ENCODE peak calls at places on chromosomes 12 and 14, in eight cellular contexts. D is astrocyte, A is GM12865, O is HCT116, H is lower leg skin, V is pancreas, I is GM06990, G is MM.1S. T is an unnamed sample.

GRCh38 chr14:61125314-61126082 is 144.5 kb downstream of the SLC38A6 start:
- DNase-seq in D (no peak), O (no peak), H (no peak), G (no peak), A (no peak), I (no peak), V (no peak), T (no peak)

GRCh38 chr14:99562848-99563748 is 40.9 kb downstream of the CCDC85C start:
- DNase-seq in H (no peak), G (no peak), V (peak), A (no peak), O (no peak), I (no peak), D (peak), T (peak)

GRCh38 chr12:131153016-131153415 is 199.3 kb downstream of the ADGRD1 start:
- DNase-seq in G (no peak), H (no peak), O (no peak), D (no peak), V (no peak), A (no peak), I (no peak), T (no peak)

GRCh38 chr14:80364274-80364673 is 153.0 kb upstream of the DIO2 start:
- DNase-seq in I (no peak), A (peak), H (no peak), O (no peak), D (peak), G (no peak), V (no peak), T (peak)

GRCh38 chr14:79093542-79093941 is 923.4 kb downstream of the NRXN3 start:
- DNase-seq in G (no peak), H (no peak), V (no peak), D (no peak), I (no peak), O (no peak), A (no peak), T (no peak)

GRCh38 chr12:63937381-63938168 is 93.1 kb downstream of the SRGAP1 start:
- DNase-seq in V (no peak), A (no peak), O (no peak), I (no peak), D (no peak), G (no peak), H (no peak), T (no peak)

GRCh38 chr12:75635606-75636444 is 124.4 kb upstream of the KRR1 start:
- DNase-seq in H (no peak), I (no peak), D (peak), V (no peak), O (peak), G (peak), A (peak), T (peak)

GRCh38 chr12:26848156-26848825 is 15.3 kb upstream of the ITPR2 start:
- DNase-seq in D (no peak), I (no peak), H (no peak), V (no peak), G (no peak), A (no peak), O (no peak), T (peak)

GRCh38 chr14:62283837-62284236 is 521.6 kb downstream of the SNAPC1 start:
- DNase-seq in H (no peak), D (no peak), G (no peak), A (no peak), I (no peak), O (no peak), V (no peak), T (no peak)

GRCh38 chr12:39807043-39807442 is 187.4 kb upstream of the ABCD2 start:
- DNase-seq in A (peak), I (no peak), G (no peak), D (no peak), V (no peak), O (peak), H (no peak), T (peak)

GRCh38 chr12:13205809-13206559 is 9.5 kb downstream of the EMP1 start:
- DNase-seq in A (no peak), V (no peak), I (no peak), O (peak), H (no peak), D (peak), G (no peak), T (peak)

GRCh38 chr12:60335765-60336164 is 739.9 kb downstream of the SLC16A7 start:
- DNase-seq in V (no peak), G (no peak), O (peak), D (peak), A (no peak), I (no peak), H (no peak), T (peak)

DNA sequence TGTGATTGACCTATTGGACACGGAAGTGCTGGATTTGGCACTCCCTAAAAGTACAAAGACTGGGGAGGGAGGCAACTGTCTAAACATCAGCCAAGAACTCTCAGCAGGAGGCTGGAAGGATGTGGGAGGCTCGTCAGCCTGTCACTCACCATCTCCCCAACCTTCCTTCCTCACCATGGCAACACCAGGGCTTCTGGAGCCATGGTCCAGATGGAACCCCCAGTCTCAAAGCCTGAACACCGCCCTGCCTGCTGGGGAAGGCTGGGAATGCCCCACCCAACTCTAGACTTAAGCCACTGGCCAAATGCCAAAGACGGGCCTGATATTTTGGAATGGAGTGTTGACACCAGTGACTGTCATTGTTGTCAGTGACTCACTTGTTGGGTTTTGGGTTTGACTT is 55.3 kb downstream of the GALNT16 start:
- DNase-seq in V (peak), I (no peak), H (peak), A (no peak), G (no peak), O (no peak), D (no peak), T (peak)
- H3K4me3 ChIP-seq in V (no peak), I (no peak), H (no peak), A (no peak), G (no peak), O (no peak), D (no peak), T (no peak)

GRCh38 chr14:36519431-36520321 is at the start of gene NKX2-1:
- DNase-seq in A (no peak), G (no peak), I (no peak), V (peak), D (no peak), O (no peak), H (no peak), T (no peak)

GRCh38 chr14:36522972-36523685 is 3.1 kb upstream of the NKX2-1 start:
- DNase-seq in O (no peak), I (no peak), G (no peak), D (no peak), A (no peak), H (no peak), V (no peak), T (no peak)

GRCh38 chr14:36522347-36522971 is 2.4 kb upstream of the NKX2-1 start:
- DNase-seq in H (no peak), D (no peak), A (no peak), I (no peak), G (no peak), V (peak), O (no peak), T (no peak)

GRCh38 chr14:36520601-36521525 is 831 bp upstream of the NKX2-1 start:
- DNase-seq in V (peak), I (no peak), D (no peak), A (no peak), H (no peak), O (peak), G (no peak), T (peak)

DNA sequence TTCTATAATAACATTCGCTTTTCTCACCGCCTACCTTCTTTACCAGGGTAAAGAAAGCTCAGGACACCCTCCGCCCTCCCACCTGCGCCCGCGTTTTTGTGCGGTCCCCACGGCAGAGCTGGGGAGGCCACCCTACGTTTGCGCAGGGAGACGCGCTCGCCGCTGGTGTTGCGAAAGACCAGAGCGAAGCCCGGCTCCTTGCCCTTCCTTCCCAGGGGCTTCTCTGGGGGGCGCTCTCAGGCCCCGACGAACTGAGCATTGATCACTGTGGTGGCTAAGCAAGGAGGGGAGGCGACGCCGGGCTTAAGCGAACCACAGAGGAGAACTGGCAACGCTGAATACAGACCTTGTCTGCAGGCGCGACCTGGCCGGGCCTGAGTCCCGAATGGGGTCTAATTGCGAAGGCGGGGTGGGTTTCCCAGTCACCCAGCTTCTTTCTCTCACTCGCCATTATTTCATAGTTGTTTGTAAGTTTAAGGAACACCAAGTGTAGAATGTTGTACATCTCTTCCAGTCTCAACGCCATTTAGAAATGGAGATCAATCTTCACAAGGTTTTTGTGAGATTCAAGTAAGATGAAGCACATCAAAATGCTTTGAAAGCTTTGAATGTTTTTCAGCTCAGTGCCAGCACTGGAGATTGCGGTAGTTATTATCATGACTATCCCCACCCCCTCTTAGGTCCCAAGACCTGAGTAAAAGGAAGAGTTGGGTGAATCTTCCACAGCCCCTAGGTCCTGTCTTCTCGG is 1.7 kb upstream of the NKX2-1 start:
- DNase-seq in O (no peak), D (no peak), H (no peak), V (peak), A (no peak), G (no peak), I (no peak), T (no peak)
- TF ChIP-seq CTCF in O (no peak), D (no peak), H (no peak), V (no peak), A (no peak), G (no peak), I (no peak), T (no peak)

GRCh38 chr12:1281683-1282366 is 290.8 kb downstream of the ERC1 start:
- DNase-seq in O (no peak), A (no peak), G (no peak), V (no peak), D (peak), H (no peak), I (no peak), T (peak)
- H3K4me3 ChIP-seq in O (no peak), A (no peak), G (no peak), V (no peak), D (no peak), H (no peak), I (no peak), T (no peak)

GRCh38 chr14:77068515-77069200 is 29.4 kb upstream of the CIPC start:
- DNase-seq in A (no peak), D (no peak), O (no peak), V (no peak), I (no peak), G (no peak), H (no peak), T (no peak)
- TF ChIP-seq CTCF in A (no peak), D (no peak), O (no peak), V (no peak), I (no peak), G (no peak), H (no peak), T (no peak)

GRCh38 chr14:33736299-33736698 is 214.6 kb downstream of the EGLN3 start:
- DNase-seq in O (no peak), A (no peak), I (no peak), V (no peak), H (no peak), D (no peak), G (no peak), T (no peak)

GRCh38 chr14:33738029-33738428 is 212.8 kb downstream of the EGLN3 start:
- DNase-seq in G (no peak), O (no peak), D (no peak), V (no peak), A (no peak), H (no peak), I (no peak), T (no peak)

GRCh38 chr14:33738481-33738880 is 212.4 kb downstream of the EGLN3 start:
- DNase-seq in A (no peak), D (no peak), V (no peak), H (no peak), G (no peak), O (no peak), I (no peak), T (no peak)

GRCh38 chr14:33736979-33737378 is 213.9 kb downstream of the EGLN3 start:
- DNase-seq in I (no peak), H (no peak), A (no peak), G (no peak), V (no peak), O (no peak), D (no peak), T (no peak)

DNA sequence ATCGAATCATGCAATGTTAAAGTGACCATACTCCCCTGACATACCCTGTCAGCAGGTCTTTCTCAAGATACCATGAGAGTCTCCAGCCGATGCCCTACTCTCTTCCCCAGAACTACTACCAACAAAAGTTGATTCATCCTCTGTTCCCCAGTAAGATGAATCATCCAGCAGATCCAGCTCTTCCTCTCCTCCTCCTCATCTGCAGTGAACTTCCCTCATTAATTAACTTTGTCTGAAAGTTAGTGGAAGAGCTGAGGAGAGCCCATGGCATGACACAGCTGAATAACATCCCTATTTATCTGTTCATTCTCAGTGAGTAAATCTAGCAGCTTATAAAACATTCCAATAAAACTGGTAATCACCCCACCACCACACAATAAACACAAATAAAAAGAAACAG is 213.4 kb downstream of the EGLN3 start:
- DNase-seq in H (no peak), O (no peak), D (peak), G (no peak), A (no peak), I (no peak), V (no peak), T (peak)
- H3K4me3 ChIP-seq in H (no peak), O (no peak), D (no peak), G (no peak), A (no peak), I (no peak), V (no peak), T (no peak)

GRCh38 chr14:20350860-20351259 is 7.4 kb downstream of the PARP2 start:
- DNase-seq in A (no peak), I (no peak), O (no peak), G (no peak), H (no peak), D (no peak), V (no peak), T (peak)
- TF ChIP-seq CTCF in A (peak), I (no peak), O (no peak), G (peak), H (no peak), D (peak), V (no peak), T (peak)

DNA sequence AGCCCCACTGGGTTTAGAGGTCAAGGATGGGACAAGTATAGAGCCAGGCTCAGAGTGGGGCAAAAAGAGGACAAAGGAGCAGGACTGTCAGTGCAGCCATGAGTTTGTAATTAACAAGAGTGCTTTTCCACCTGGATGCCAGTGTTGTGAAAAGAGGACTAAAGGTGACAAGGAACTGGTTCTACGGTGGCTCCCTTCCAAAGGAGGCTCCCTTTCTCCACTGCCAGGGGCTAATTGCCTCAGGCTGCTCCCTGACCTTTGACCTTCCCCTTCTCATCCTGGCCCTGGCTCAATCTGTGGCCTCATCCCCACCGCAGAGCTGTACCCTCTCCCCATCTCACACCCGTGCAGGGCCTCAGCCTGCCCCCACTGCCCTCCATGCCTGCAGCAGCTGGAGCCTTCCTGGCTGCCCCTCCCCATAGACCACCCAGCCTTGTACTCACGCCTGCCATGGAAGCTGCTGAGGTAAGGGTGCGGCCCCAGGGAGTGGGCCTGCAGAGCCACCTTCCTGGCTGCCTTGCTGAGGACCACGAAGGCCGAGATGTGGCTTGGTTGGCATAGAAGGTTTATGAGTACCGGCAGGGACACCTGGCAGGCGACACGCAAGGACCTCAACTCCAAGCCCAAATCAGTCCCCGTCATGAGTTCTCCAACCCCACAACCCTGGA is 24.8 kb upstream of the FKBP4 start:
- DNase-seq in O (no peak), V (no peak), D (no peak), G (no peak), A (no peak), H (no peak), I (no peak), T (no peak)
- H3K4me3 ChIP-seq in O (no peak), V (no peak), D (no peak), G (no peak), A (no peak), H (no peak), I (no peak), T (no peak)

GRCh38 chr12:123269395-123269892 is 2.2 kb downstream of the CDK2AP1 start:
- DNase-seq in H (peak), D (peak), V (peak), I (peak), O (no peak), A (peak), G (no peak), T (peak)

GRCh38 chr12:123271182-123271491 is 519 bp downstream of the CDK2AP1 start:
- DNase-seq in G (peak), I (peak), A (peak), D (no peak), O (no peak), H (peak), V (peak), T (peak)

GRCh38 chr12:123269980-123270379 is 1.7 kb downstream of the CDK2AP1 start:
- DNase-seq in O (no peak), A (peak), G (no peak), D (no peak), H (no peak), I (no peak), V (no peak), T (no peak)

GRCh38 chr12:123268850-123269249 is 2.8 kb downstream of the CDK2AP1 start:
- DNase-seq in O (no peak), D (no peak), A (no peak), G (no peak), I (no peak), H (no peak), V (no peak), T (no peak)

GRCh38 chr12:123270380-123271181 is 1.1 kb downstream of the CDK2AP1 start:
- DNase-seq in G (no peak), V (peak), H (peak), D (peak), O (no peak), I (peak), A (no peak), T (peak)
- TF ChIP-seq CTCF in G (no peak), V (no peak), H (no peak), D (no peak), O (no peak), I (no peak), A (no peak), T (no peak)

DNA sequence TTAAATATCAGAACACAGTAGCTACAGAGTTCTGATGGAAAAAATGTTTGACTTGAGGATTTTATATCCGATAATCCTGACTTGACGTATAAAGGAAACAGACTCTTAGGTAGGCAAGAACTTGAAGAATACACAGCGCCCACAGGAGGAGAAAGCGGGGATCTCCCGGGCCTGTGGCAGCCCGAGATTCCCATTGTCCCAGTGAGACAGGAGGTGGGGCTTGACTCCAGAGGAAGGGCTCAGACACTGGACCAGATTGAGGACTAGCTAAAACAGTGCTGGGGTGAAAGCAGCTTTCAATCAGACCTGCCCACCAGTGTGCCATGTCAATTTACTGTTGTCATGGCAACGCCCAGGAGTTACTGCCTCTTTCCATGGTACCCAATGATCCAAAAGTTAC is 51.1 kb upstream of the C14orf180 start:
- DNase-seq in O (no peak), H (peak), G (no peak), I (no peak), V (no peak), D (no peak), A (no peak), T (no peak)
- H3K4me3 ChIP-seq in O (no peak), H (no peak), G (no peak), I (no peak), V (no peak), D (no peak), A (no peak), T (no peak)

T was measured in fibroblast of pulmonary artery.